ENCODE peak calls at places on chromosomes 7 and 10, in nine cellular contexts. I is CMK; T is RCC 7860; U is heart left ventricle; O is activated naive CD4-positive, alpha-beta T cell; A is ACHN; D is cardiac septum; P is T-helper 17 cell; L is EL. J is an unnamed sample.

GRCh38 chr7:70870349-70870748 is 261.6 kb upstream of the GALNT17 start:
- DNase-seq in I (no peak), T (no peak), U (no peak), O (no peak), A (no peak), D (no peak), P (no peak), L (no peak), J (no peak)

GRCh38 chr7:112495820-112496462 is 15.2 kb downstream of the LSMEM1 start:
- DNase-seq in I (no peak), T (peak), U (peak), O (peak), A (peak), D (no peak), P (no peak), L (peak), J (no peak)

GRCh38 chr10:26365681-26366327 is 72.3 kb upstream of the APBB1IP start:
- DNase-seq in I (no peak), T (peak), U (no peak), O (no peak), A (peak), D (no peak), P (no peak), L (no peak), J (no peak)

GRCh38 chr7:118699222-118699621 is 474.7 kb downstream of the ANKRD7 start:
- DNase-seq in I (no peak), T (no peak), U (no peak), O (no peak), A (no peak), D (no peak), P (no peak), L (no peak), J (no peak)

GRCh38 chr7:66894463-66895080 is 26.5 kb upstream of the TMEM248 start:
- DNase-seq in I (no peak), T (no peak), U (no peak), O (no peak), A (peak), D (peak), P (no peak), L (peak), J (no peak)

GRCh38 chr10:30111340-30111980 is 52.1 kb upstream of the JCAD start:
- DNase-seq in I (no peak), T (no peak), U (no peak), O (no peak), A (no peak), D (no peak), P (no peak), L (peak), J (no peak)

GRCh38 chr10:72340510-72340895 is 14.2 kb downstream of the DNAJB12 start:
- DNase-seq in I (no peak), T (no peak), U (peak), O (peak), A (peak), D (peak), P (peak), L (peak), J (peak)

GRCh38 chr10:125605167-125605566 is 77.8 kb downstream of the TEX36 start:
- DNase-seq in I (peak), T (no peak), U (no peak), O (no peak), A (no peak), D (no peak), P (no peak), L (peak), J (no peak)

GRCh38 chr10:128111686-128112085 is 14.5 kb downstream of the MKI67 start:
- DNase-seq in I (no peak), T (no peak), U (no peak), O (no peak), A (no peak), D (no peak), P (no peak), L (no peak), J (no peak)

GRCh38 chr10:6173203-6173602 is 29.5 kb upstream of the PFKFB3 start:
- DNase-seq in I (no peak), T (no peak), U (no peak), O (peak), A (no peak), D (no peak), P (peak), L (no peak), J (no peak)

J was measured in Right ventricle myocardium superior.